ENCODE peak calls at places on chromosomes 13 and 19, in nine cellular contexts. One of them, this sample, is unnamed.

GRCh38 chr13:95948646-95949045 is 104.6 kb downstream of the UGGT2 start:
- DNase-seq in activated T-helper 2 cell treated with anti-CD3 and anti-CD28 coated beads, Interferon-gamma antibody, Interleukin-2, Interleukin-4, amounts not matched to agents 10 μg/mL and 5 μg/mL and 100 μg/mL, durations not matched to agents 14 hours and 24 hours and 36 hours: no peak
- DNase-seq in tibial nerve: no peak
- DNase-seq in aorta: no peak
- DNase-seq in activated T-helper 1 cell treated with Interleukin-2 at 50 U/mL for 16 hours: no peak
- DNase-seq in AG09319: no peak
- DNase-seq in mammary epithelial cell: peak; percentile 39
- DNase-seq in activated naive CD4-positive, alpha-beta T cell: no peak
- DNase-seq in ELR: peak; percentile 56
- DNase-seq in this sample: peak; percentile 58

GRCh38 chr13:110518571-110518970 is 43.0 kb downstream of the RAB20 start:
- DNase-seq in tibial nerve: no peak
- DNase-seq in mammary epithelial cell: no peak
- DNase-seq in aorta: no peak
- DNase-seq in activated T-helper 2 cell treated with anti-CD3 and anti-CD28 coated beads, Interferon-gamma antibody, Interleukin-2, Interleukin-4, amounts not matched to agents 10 μg/mL and 5 μg/mL and 100 μg/mL, durations not matched to agents 14 hours and 24 hours and 36 hours: no peak
- DNase-seq in AG09319: no peak
- DNase-seq in activated naive CD4-positive, alpha-beta T cell: no peak
- DNase-seq in activated T-helper 1 cell treated with Interleukin-2 at 50 U/mL for 16 hours: no peak
- DNase-seq in ELR: no peak
- DNase-seq in this sample: no peak

GRCh38 chr19:10316229-10317044 is 622 bp upstream of the FDX2 start:
- DNase-seq in activated T-helper 2 cell treated with anti-CD3 and anti-CD28 coated beads, Interferon-gamma antibody, Interleukin-2, Interleukin-4, amounts not matched to agents 10 μg/mL and 5 μg/mL and 100 μg/mL, durations not matched to agents 14 hours and 24 hours and 36 hours: no peak
- DNase-seq in ELR: no peak
- DNase-seq in aorta: no peak
- DNase-seq in activated T-helper 1 cell treated with Interleukin-2 at 50 U/mL for 16 hours: no peak
- DNase-seq in AG09319: no peak
- DNase-seq in activated naive CD4-positive, alpha-beta T cell: no peak
- DNase-seq in tibial nerve: no peak
- DNase-seq in mammary epithelial cell: no peak
- DNase-seq in this sample: no peak

GRCh38 chr13:23504188-23504587 is 66.0 kb upstream of the TNFRSF19 start:
- DNase-seq in activated naive CD4-positive, alpha-beta T cell: no peak
- DNase-seq in activated T-helper 2 cell treated with anti-CD3 and anti-CD28 coated beads, Interferon-gamma antibody, Interleukin-2, Interleukin-4, amounts not matched to agents 10 μg/mL and 5 μg/mL and 100 μg/mL, durations not matched to agents 14 hours and 24 hours and 36 hours: no peak
- DNase-seq in ELR: peak; percentile 84
- DNase-seq in aorta: no peak
- DNase-seq in activated T-helper 1 cell treated with Interleukin-2 at 50 U/mL for 16 hours: no peak
- DNase-seq in mammary epithelial cell: peak; percentile 53
- DNase-seq in AG09319: no peak
- DNase-seq in tibial nerve: no peak
- DNase-seq in this sample: no peak

GRCh38 chr19:54952591-54953344 is 5.4 kb upstream of the NLRP7 start:
- DNase-seq in mammary epithelial cell: no peak
- DNase-seq in tibial nerve: no peak
- DNase-seq in activated T-helper 2 cell treated with anti-CD3 and anti-CD28 coated beads, Interferon-gamma antibody, Interleukin-2, Interleukin-4, amounts not matched to agents 10 μg/mL and 5 μg/mL and 100 μg/mL, durations not matched to agents 14 hours and 24 hours and 36 hours: no peak
- DNase-seq in activated T-helper 1 cell treated with Interleukin-2 at 50 U/mL for 16 hours: no peak
- DNase-seq in activated naive CD4-positive, alpha-beta T cell: no peak
- DNase-seq in aorta: no peak
- DNase-seq in AG09319: no peak
- DNase-seq in ELR: peak; percentile 19
- DNase-seq in this sample: peak; percentile 43

GRCh38 chr19:18488838-18489626 is 32.8 kb downstream of the ELL start:
- DNase-seq in activated naive CD4-positive, alpha-beta T cell: no peak
- DNase-seq in aorta: no peak
- DNase-seq in mammary epithelial cell: no peak
- DNase-seq in tibial nerve: no peak
- DNase-seq in ELR: peak; percentile 47
- DNase-seq in activated T-helper 1 cell treated with Interleukin-2 at 50 U/mL for 16 hours: no peak
- DNase-seq in activated T-helper 2 cell treated with anti-CD3 and anti-CD28 coated beads, Interferon-gamma antibody, Interleukin-2, Interleukin-4, amounts not matched to agents 10 μg/mL and 5 μg/mL and 100 μg/mL, durations not matched to agents 14 hours and 24 hours and 36 hours: no peak
- DNase-seq in AG09319: no peak
- DNase-seq in this sample: peak; percentile 40

GRCh38 chr13:97880298-97880675 is 73.2 kb upstream of the IPO5 start:
- DNase-seq in AG09319: no peak
- DNase-seq in aorta: no peak
- DNase-seq in activated naive CD4-positive, alpha-beta T cell: no peak
- DNase-seq in tibial nerve: no peak
- DNase-seq in activated T-helper 2 cell treated with anti-CD3 and anti-CD28 coated beads, Interferon-gamma antibody, Interleukin-2, Interleukin-4, amounts not matched to agents 10 μg/mL and 5 μg/mL and 100 μg/mL, durations not matched to agents 14 hours and 24 hours and 36 hours: no peak
- DNase-seq in activated T-helper 1 cell treated with Interleukin-2 at 50 U/mL for 16 hours: no peak
- DNase-seq in mammary epithelial cell: no peak
- DNase-seq in ELR: peak; percentile 23
- DNase-seq in this sample: no peak

GRCh38 chr19:1823020-1823419 is 10.9 kb upstream of the ATP8B3 start:
- DNase-seq in ELR: no peak
- DNase-seq in activated T-helper 2 cell treated with anti-CD3 and anti-CD28 coated beads, Interferon-gamma antibody, Interleukin-2, Interleukin-4, amounts not matched to agents 10 μg/mL and 5 μg/mL and 100 μg/mL, durations not matched to agents 14 hours and 24 hours and 36 hours: no peak
- DNase-seq in aorta: no peak
- DNase-seq in AG09319: no peak
- DNase-seq in tibial nerve: no peak
- DNase-seq in activated T-helper 1 cell treated with Interleukin-2 at 50 U/mL for 16 hours: no peak
- DNase-seq in mammary epithelial cell: no peak
- DNase-seq in activated naive CD4-positive, alpha-beta T cell: no peak
- DNase-seq in this sample: no peak

This sample was measured in epithelial cell of esophagus.